ENCODE peak calls at places on chromosomes 4 and X, in nine cellular contexts. One of them, this sample, is unnamed.

GRCh38 chrX:100926453-100926852 is 2.3 kb downstream of the XKRX start:
- DNase-seq in T-helper 2 cell: no peak
- DNase-seq in fibroblast of the conjunctiva: no peak
- DNase-seq in iris pigment epithelial cell: peak
- DNase-seq in Kasumi-1: no peak
- DNase-seq in GM04504: no peak
- DNase-seq in stimulated activated CD4-positive, alpha-beta T cell treated with anti-CD3 and anti-CD28 coated beads, Interleukin-4, amount 100 ng/mL, for 24 hours: no peak
- DNase-seq in activated naive CD8-positive, alpha-beta T cell treated with anti-CD3 and anti-CD28 coated beads, Interleukin-2, amount 50 U/mL, for 24 hours: no peak
- DNase-seq in NCI-H187 treated with DMSO at 0.1 percent for 48 hours: no peak
- DNase-seq in this sample: no peak

GRCh38 chr4:86596802-86597201 is 2.7 kb downstream of the PTPN13 start:
- DNase-seq in T-helper 2 cell: no peak
- DNase-seq in fibroblast of the conjunctiva: no peak
- DNase-seq in iris pigment epithelial cell: peak
- DNase-seq in Kasumi-1: no peak
- DNase-seq in GM04504: no peak
- DNase-seq in stimulated activated CD4-positive, alpha-beta T cell treated with anti-CD3 and anti-CD28 coated beads, Interleukin-4, amount 100 ng/mL, for 24 hours: no peak
- DNase-seq in activated naive CD8-positive, alpha-beta T cell treated with anti-CD3 and anti-CD28 coated beads, Interleukin-2, amount 50 U/mL, for 24 hours: no peak
- DNase-seq in NCI-H187 treated with DMSO at 0.1 percent for 48 hours: no peak
- DNase-seq in this sample: no peak

GRCh38 chr4:162683659-162684370 is 482.9 kb downstream of the NAF1 start:
- DNase-seq in T-helper 2 cell: no peak
- DNase-seq in fibroblast of the conjunctiva: no peak
- DNase-seq in iris pigment epithelial cell: peak
- DNase-seq in Kasumi-1: no peak
- DNase-seq in GM04504: no peak
- DNase-seq in stimulated activated CD4-positive, alpha-beta T cell treated with anti-CD3 and anti-CD28 coated beads, Interleukin-4, amount 100 ng/mL, for 24 hours: no peak
- DNase-seq in activated naive CD8-positive, alpha-beta T cell treated with anti-CD3 and anti-CD28 coated beads, Interleukin-2, amount 50 U/mL, for 24 hours: no peak
- DNase-seq in NCI-H187 treated with DMSO at 0.1 percent for 48 hours: no peak
- DNase-seq in this sample: no peak

GRCh38 chr4:24856586-24856985 is 56.3 kb downstream of the CCDC149 start:
- DNase-seq in T-helper 2 cell: no peak
- DNase-seq in fibroblast of the conjunctiva: no peak
- DNase-seq in iris pigment epithelial cell: peak
- DNase-seq in Kasumi-1: no peak
- DNase-seq in GM04504: no peak
- DNase-seq in stimulated activated CD4-positive, alpha-beta T cell treated with anti-CD3 and anti-CD28 coated beads, Interleukin-4, amount 100 ng/mL, for 24 hours: no peak
- DNase-seq in activated naive CD8-positive, alpha-beta T cell treated with anti-CD3 and anti-CD28 coated beads, Interleukin-2, amount 50 U/mL, for 24 hours: no peak
- DNase-seq in NCI-H187 treated with DMSO at 0.1 percent for 48 hours: no peak
- DNase-seq in this sample: no peak

GRCh38 chr4:3106339-3107186 is 32.1 kb downstream of the HTT start:
- DNase-seq in T-helper 2 cell: peak
- DNase-seq in fibroblast of the conjunctiva: peak
- DNase-seq in iris pigment epithelial cell: peak
- DNase-seq in Kasumi-1: peak
- DNase-seq in GM04504: peak
- DNase-seq in stimulated activated CD4-positive, alpha-beta T cell treated with anti-CD3 and anti-CD28 coated beads, Interleukin-4, amount 100 ng/mL, for 24 hours: peak
- DNase-seq in activated naive CD8-positive, alpha-beta T cell treated with anti-CD3 and anti-CD28 coated beads, Interleukin-2, amount 50 U/mL, for 24 hours: peak
- DNase-seq in NCI-H187 treated with DMSO at 0.1 percent for 48 hours: peak
- DNase-seq in this sample: peak

GRCh38 chr4:142883433-142883832 is 37.3 kb upstream of the INPP4B start:
- DNase-seq in T-helper 2 cell: no peak
- DNase-seq in fibroblast of the conjunctiva: no peak
- DNase-seq in iris pigment epithelial cell: peak
- DNase-seq in Kasumi-1: peak
- DNase-seq in GM04504: no peak
- DNase-seq in stimulated activated CD4-positive, alpha-beta T cell treated with anti-CD3 and anti-CD28 coated beads, Interleukin-4, amount 100 ng/mL, for 24 hours: no peak
- DNase-seq in activated naive CD8-positive, alpha-beta T cell treated with anti-CD3 and anti-CD28 coated beads, Interleukin-2, amount 50 U/mL, for 24 hours: no peak
- DNase-seq in NCI-H187 treated with DMSO at 0.1 percent for 48 hours: no peak
- DNase-seq in this sample: no peak

GRCh38 chr4:107818301-107818910 is 6.3 kb upstream of the SGMS2 start:
- DNase-seq in T-helper 2 cell: no peak
- DNase-seq in fibroblast of the conjunctiva: no peak
- DNase-seq in iris pigment epithelial cell: peak
- DNase-seq in Kasumi-1: peak
- DNase-seq in GM04504: no peak
- DNase-seq in stimulated activated CD4-positive, alpha-beta T cell treated with anti-CD3 and anti-CD28 coated beads, Interleukin-4, amount 100 ng/mL, for 24 hours: no peak
- DNase-seq in activated naive CD8-positive, alpha-beta T cell treated with anti-CD3 and anti-CD28 coated beads, Interleukin-2, amount 50 U/mL, for 24 hours: no peak
- DNase-seq in NCI-H187 treated with DMSO at 0.1 percent for 48 hours: no peak
- DNase-seq in this sample: no peak

GRCh38 chr4:179625391-179625790 is 2183.2 kb upstream of the AGA start:
- DNase-seq in T-helper 2 cell: no peak
- DNase-seq in fibroblast of the conjunctiva: peak
- DNase-seq in iris pigment epithelial cell: peak
- DNase-seq in Kasumi-1: no peak
- DNase-seq in GM04504: no peak
- DNase-seq in stimulated activated CD4-positive, alpha-beta T cell treated with anti-CD3 and anti-CD28 coated beads, Interleukin-4, amount 100 ng/mL, for 24 hours: no peak
- DNase-seq in activated naive CD8-positive, alpha-beta T cell treated with anti-CD3 and anti-CD28 coated beads, Interleukin-2, amount 50 U/mL, for 24 hours: no peak
- DNase-seq in NCI-H187 treated with DMSO at 0.1 percent for 48 hours: no peak
- DNase-seq in this sample: peak

GRCh38 chr4:122827258-122827887 is 742 bp downstream of the FGF2 start:
- DNase-seq in T-helper 2 cell: no peak
- DNase-seq in fibroblast of the conjunctiva: no peak
- DNase-seq in iris pigment epithelial cell: peak
- DNase-seq in Kasumi-1: no peak
- DNase-seq in GM04504: no peak
- DNase-seq in stimulated activated CD4-positive, alpha-beta T cell treated with anti-CD3 and anti-CD28 coated beads, Interleukin-4, amount 100 ng/mL, for 24 hours: peak
- DNase-seq in activated naive CD8-positive, alpha-beta T cell treated with anti-CD3 and anti-CD28 coated beads, Interleukin-2, amount 50 U/mL, for 24 hours: peak
- DNase-seq in NCI-H187 treated with DMSO at 0.1 percent for 48 hours: no peak
- DNase-seq in this sample: peak

GRCh38 chr4:125572601-125573000 is 257.8 kb downstream of the FAT4 start:
- DNase-seq in T-helper 2 cell: no peak
- DNase-seq in fibroblast of the conjunctiva: no peak
- DNase-seq in iris pigment epithelial cell: peak
- DNase-seq in Kasumi-1: no peak
- DNase-seq in GM04504: no peak
- DNase-seq in stimulated activated CD4-positive, alpha-beta T cell treated with anti-CD3 and anti-CD28 coated beads, Interleukin-4, amount 100 ng/mL, for 24 hours: no peak
- DNase-seq in activated naive CD8-positive, alpha-beta T cell treated with anti-CD3 and anti-CD28 coated beads, Interleukin-2, amount 50 U/mL, for 24 hours: no peak
- DNase-seq in NCI-H187 treated with DMSO at 0.1 percent for 48 hours: no peak
- DNase-seq in this sample: no peak

GRCh38 chr4:38071801-38072567 is 111.8 kb downstream of the PTTG2 start:
- DNase-seq in T-helper 2 cell: peak
- DNase-seq in fibroblast of the conjunctiva: no peak
- DNase-seq in iris pigment epithelial cell: peak
- DNase-seq in Kasumi-1: peak
- DNase-seq in GM04504: no peak
- DNase-seq in stimulated activated CD4-positive, alpha-beta T cell treated with anti-CD3 and anti-CD28 coated beads, Interleukin-4, amount 100 ng/mL, for 24 hours: no peak
- DNase-seq in activated naive CD8-positive, alpha-beta T cell treated with anti-CD3 and anti-CD28 coated beads, Interleukin-2, amount 50 U/mL, for 24 hours: no peak
- DNase-seq in NCI-H187 treated with DMSO at 0.1 percent for 48 hours: no peak
- DNase-seq in this sample: no peak

GRCh38 chr4:3519468-3520264 is 12.6 kb downstream of the LRPAP1 start:
- DNase-seq in T-helper 2 cell: no peak
- DNase-seq in fibroblast of the conjunctiva: no peak
- DNase-seq in iris pigment epithelial cell: no peak
- DNase-seq in Kasumi-1: no peak
- DNase-seq in GM04504: no peak
- DNase-seq in stimulated activated CD4-positive, alpha-beta T cell treated with anti-CD3 and anti-CD28 coated beads, Interleukin-4, amount 100 ng/mL, for 24 hours: no peak
- DNase-seq in activated naive CD8-positive, alpha-beta T cell treated with anti-CD3 and anti-CD28 coated beads, Interleukin-2, amount 50 U/mL, for 24 hours: no peak
- DNase-seq in NCI-H187 treated with DMSO at 0.1 percent for 48 hours: no peak
- DNase-seq in this sample: no peak

GRCh38 chrX:48802813-48803261 is 970 bp downstream of the HDAC6 start:
- DNase-seq in T-helper 2 cell: no peak
- DNase-seq in fibroblast of the conjunctiva: no peak
- DNase-seq in iris pigment epithelial cell: no peak
- DNase-seq in Kasumi-1: no peak
- DNase-seq in GM04504: no peak
- DNase-seq in stimulated activated CD4-positive, alpha-beta T cell treated with anti-CD3 and anti-CD28 coated beads, Interleukin-4, amount 100 ng/mL, for 24 hours: no peak
- DNase-seq in activated naive CD8-positive, alpha-beta T cell treated with anti-CD3 and anti-CD28 coated beads, Interleukin-2, amount 50 U/mL, for 24 hours: no peak
- DNase-seq in NCI-H187 treated with DMSO at 0.1 percent for 48 hours: no peak
- DNase-seq in this sample: no peak

This sample was measured in 8988T.